ENCODE peak calls at places on chromosomes 13 and 19, in seven cellular contexts. One of them, this sample, is unnamed.

GRCh38 chr19:16594681-16595091 is 22.5 kb upstream of the SLC35E1 start:
- DNase-seq in smooth muscle cell of the brain vasculature: no peak
- DNase-seq in NCI-H1092 treated with DMSO at 0.1 percent for 48 hours: no peak
- DNase-seq in KG1: no peak
- DNase-seq in C1 segment of cervical spinal cord: no peak
- DNase-seq in HL-60: peak; percentile 50
- DNase-seq in prostate gland: no peak
- DNase-seq in this sample: no peak

GRCh38 chr19:23698711-23699520 is 11.9 kb upstream of the ZNF675 start:
- DNase-seq in smooth muscle cell of the brain vasculature: no peak
- DNase-seq in NCI-H1092 treated with DMSO at 0.1 percent for 48 hours: no peak
- DNase-seq in KG1: no peak
- DNase-seq in C1 segment of cervical spinal cord: no peak
- DNase-seq in HL-60: no peak
- DNase-seq in prostate gland: no peak
- DNase-seq in this sample: no peak

GRCh38 chr19:5718032-5718578 is 1.8 kb downstream of the LONP1 start:
- DNase-seq in smooth muscle cell of the brain vasculature: no peak
- DNase-seq in NCI-H1092 treated with DMSO at 0.1 percent for 48 hours: no peak
- DNase-seq in KG1: no peak
- DNase-seq in C1 segment of cervical spinal cord: no peak
- DNase-seq in HL-60: no peak
- DNase-seq in prostate gland: no peak
- DNase-seq in this sample: no peak

GRCh38 chr19:10603084-10603872 is 16.2 kb upstream of the AP1M2 start:
- DNase-seq in smooth muscle cell of the brain vasculature: no peak
- DNase-seq in NCI-H1092 treated with DMSO at 0.1 percent for 48 hours: no peak
- DNase-seq in KG1: no peak
- DNase-seq in C1 segment of cervical spinal cord: peak; percentile 33
- DNase-seq in HL-60: peak; percentile 35
- DNase-seq in prostate gland: no peak
- DNase-seq in this sample: no peak

GRCh38 chr19:7415163-7415856 is 66.6 kb downstream of the ARHGEF18 start:
- DNase-seq in smooth muscle cell of the brain vasculature: peak; percentile 47
- DNase-seq in NCI-H1092 treated with DMSO at 0.1 percent for 48 hours: no peak
- DNase-seq in KG1: no peak
- DNase-seq in C1 segment of cervical spinal cord: no peak
- DNase-seq in HL-60: no peak
- DNase-seq in prostate gland: peak; percentile 47
- DNase-seq in this sample: no peak

GRCh38 chr19:6800991-6801396 is 28.5 kb downstream of the VAV1 start:
- DNase-seq in smooth muscle cell of the brain vasculature: no peak
- DNase-seq in NCI-H1092 treated with DMSO at 0.1 percent for 48 hours: no peak
- DNase-seq in KG1: no peak
- DNase-seq in C1 segment of cervical spinal cord: no peak
- DNase-seq in HL-60: no peak
- DNase-seq in prostate gland: no peak
- DNase-seq in this sample: no peak

GRCh38 chr13:41639955-41640780 is 182.8 kb downstream of the RGCC start:
- DNase-seq in smooth muscle cell of the brain vasculature: no peak
- DNase-seq in NCI-H1092 treated with DMSO at 0.1 percent for 48 hours: no peak
- DNase-seq in KG1: no peak
- DNase-seq in C1 segment of cervical spinal cord: no peak
- DNase-seq in HL-60: no peak
- DNase-seq in prostate gland: peak; percentile 14
- DNase-seq in this sample: no peak

GRCh38 chr13:93325303-93326297 is 99.0 kb downstream of the GPC6 start:
- DNase-seq in smooth muscle cell of the brain vasculature: no peak
- DNase-seq in NCI-H1092 treated with DMSO at 0.1 percent for 48 hours: no peak
- DNase-seq in KG1: no peak
- DNase-seq in C1 segment of cervical spinal cord: no peak
- DNase-seq in HL-60: no peak
- DNase-seq in prostate gland: no peak
- DNase-seq in this sample: no peak

GRCh38 chr19:47049307-47049700 is 880 bp upstream of the TMEM160 start:
- DNase-seq in smooth muscle cell of the brain vasculature: no peak
- DNase-seq in NCI-H1092 treated with DMSO at 0.1 percent for 48 hours: no peak
- DNase-seq in KG1: no peak
- DNase-seq in C1 segment of cervical spinal cord: no peak
- DNase-seq in HL-60: no peak
- DNase-seq in prostate gland: no peak
- DNase-seq in this sample: no peak

GRCh38 chr19:36113895-36114762 is 546 bp downstream of the POLR2I start:
- DNase-seq in smooth muscle cell of the brain vasculature: no peak
- DNase-seq in NCI-H1092 treated with DMSO at 0.1 percent for 48 hours: no peak
- DNase-seq in KG1: no peak
- DNase-seq in C1 segment of cervical spinal cord: no peak
- DNase-seq in HL-60: peak; percentile 10
- DNase-seq in prostate gland: peak; percentile 13
- DNase-seq in this sample: no peak

GRCh38 chr13:45989607-45990006 is 62.9 kb downstream of the ZC3H13 start:
- DNase-seq in smooth muscle cell of the brain vasculature: no peak
- DNase-seq in NCI-H1092 treated with DMSO at 0.1 percent for 48 hours: no peak
- DNase-seq in KG1: no peak
- DNase-seq in C1 segment of cervical spinal cord: no peak
- DNase-seq in HL-60: no peak
- DNase-seq in prostate gland: no peak
- DNase-seq in this sample: no peak

GRCh38 chr19:51124729-51125128 is at the start of gene SIGLEC9:
- DNase-seq in smooth muscle cell of the brain vasculature: no peak
- DNase-seq in NCI-H1092 treated with DMSO at 0.1 percent for 48 hours: no peak
- DNase-seq in KG1: no peak
- DNase-seq in C1 segment of cervical spinal cord: peak; percentile 37
- DNase-seq in HL-60: peak; percentile 27
- DNase-seq in prostate gland: no peak
- DNase-seq in this sample: no peak

GRCh38 chr19:39824143-39825092 is 9.5 kb downstream of the DYRK1B start:
- DNase-seq in smooth muscle cell of the brain vasculature: peak; percentile 72
- DNase-seq in NCI-H1092 treated with DMSO at 0.1 percent for 48 hours: peak; percentile 92
- DNase-seq in KG1: peak; percentile 12
- DNase-seq in C1 segment of cervical spinal cord: peak; percentile 87
- DNase-seq in HL-60: peak; percentile 69
- DNase-seq in prostate gland: peak; percentile 95
- DNase-seq in this sample: peak; percentile 78

GRCh38 chr13:50200988-50201387 is 185.7 kb downstream of the KCNRG start:
- DNase-seq in smooth muscle cell of the brain vasculature: no peak
- DNase-seq in NCI-H1092 treated with DMSO at 0.1 percent for 48 hours: no peak
- DNase-seq in KG1: no peak
- DNase-seq in C1 segment of cervical spinal cord: no peak
- DNase-seq in HL-60: no peak
- DNase-seq in prostate gland: no peak
- DNase-seq in this sample: no peak

GRCh38 chr13:38180100-38180499 is 169.6 kb upstream of the UFM1 start:
- DNase-seq in smooth muscle cell of the brain vasculature: no peak
- DNase-seq in NCI-H1092 treated with DMSO at 0.1 percent for 48 hours: no peak
- DNase-seq in KG1: no peak
- DNase-seq in C1 segment of cervical spinal cord: no peak
- DNase-seq in HL-60: no peak
- DNase-seq in prostate gland: no peak
- DNase-seq in this sample: no peak

GRCh38 chr13:101267656-101268055 is 148.7 kb downstream of the NALCN start:
- DNase-seq in smooth muscle cell of the brain vasculature: no peak
- DNase-seq in NCI-H1092 treated with DMSO at 0.1 percent for 48 hours: no peak
- DNase-seq in KG1: no peak
- DNase-seq in C1 segment of cervical spinal cord: no peak
- DNase-seq in HL-60: no peak
- DNase-seq in prostate gland: no peak
- DNase-seq in this sample: no peak

GRCh38 chr13:44416297-44416696 is 42.7 kb downstream of the SERP2 start:
- DNase-seq in smooth muscle cell of the brain vasculature: no peak
- DNase-seq in NCI-H1092 treated with DMSO at 0.1 percent for 48 hours: no peak
- DNase-seq in KG1: peak; percentile 82
- DNase-seq in C1 segment of cervical spinal cord: no peak
- DNase-seq in HL-60: peak; percentile 84
- DNase-seq in prostate gland: no peak
- DNase-seq in this sample: no peak

GRCh38 chr19:58498316-58499020 is 13.3 kb downstream of the SLC27A5 start:
- DNase-seq in smooth muscle cell of the brain vasculature: no peak
- DNase-seq in NCI-H1092 treated with DMSO at 0.1 percent for 48 hours: no peak
- DNase-seq in KG1: no peak
- DNase-seq in C1 segment of cervical spinal cord: no peak
- DNase-seq in HL-60: no peak
- DNase-seq in prostate gland: no peak
- DNase-seq in this sample: no peak